ENCODE peak calls at places on chromosomes 6 and 20, in six cellular contexts. J, C, K, Z, D and P are unnamed samples.

GRCh38 chr20:24891546-24892393 is 57.3 kb upstream of the CST7 start:
- DNase-seq in D (no peak), C (no peak), J (no peak), Z (no peak), K (no peak), P (no peak)

GRCh38 chr20:44513871-44514270 is 8.0 kb downstream of the SERINC3 start:
- DNase-seq in K (no peak), Z (no peak), J (no peak), C (no peak), D (no peak), P (no peak)

GRCh38 chr6:108113557-108114519 is 39.3 kb upstream of the OSTM1 start:
- DNase-seq in Z (no peak), J (peak; percentile 74), K (no peak), D (peak; percentile 43), C (peak; percentile 60), P (no peak)

GRCh38 chr6:23245559-23245958 is 676.2 kb downstream of the HDGFL1 start:
- DNase-seq in J (no peak), Z (no peak), K (no peak), C (no peak), D (no peak), P (no peak)

GRCh38 chr6:158474961-158475343 is 84.9 kb upstream of the TMEM181 start:
- DNase-seq in K (no peak), Z (no peak), J (peak; percentile 40), C (no peak), D (no peak), P (no peak)

GRCh38 chr20:62339647-62340062 is 27.5 kb downstream of the LAMA5 start:
- DNase-seq in K (no peak), Z (no peak), C (no peak), J (no peak), D (no peak), P (no peak)

GRCh38 chr6:32190054-32190945 is at the start of gene PBX2:
- DNase-seq in K (peak; percentile 94), Z (peak; percentile 97), J (peak; percentile 53), D (peak; percentile 95), C (peak; percentile 97), P (peak; percentile 93)

GRCh38 chr6:170153436-170154319 is 137.2 kb downstream of the DLL1 start:
- DNase-seq in K (no peak), J (no peak), Z (no peak), D (no peak), C (no peak), P (no peak)

GRCh38 chr6:132780770-132781371 is 17.6 kb downstream of the SLC18B1 start:
- DNase-seq in K (no peak), Z (no peak), J (no peak), D (no peak), C (no peak), P (no peak)

GRCh38 chr6:116265081-116265829 is 11.4 kb upstream of the TSPYL4 start:
- DNase-seq in D (no peak), C (no peak), K (no peak), Z (no peak), J (no peak), P (no peak)

GRCh38 chr20:63885264-63886053 is 9.5 kb upstream of the DNAJC5 start:
- DNase-seq in D (no peak), C (no peak), Z (no peak), K (no peak), J (no peak), P (no peak)

GRCh38 chr20:47677314-47678129 is 107.8 kb downstream of the SULF2 start:
- DNase-seq in Z (peak; percentile 59), J (peak; percentile 59), D (no peak), K (no peak), C (no peak), P (peak; percentile 67)

GRCh38 chr6:111996159-111996558 is 57.7 kb upstream of the CCN6 start:
- DNase-seq in Z (no peak), D (no peak), J (no peak), C (no peak), K (no peak), P (no peak)

GRCh38 chr6:155190667-155191066 is 73.1 kb upstream of the CLDN20 start:
- DNase-seq in Z (no peak), K (no peak), C (no peak), J (no peak), D (no peak), P (no peak)

GRCh38 chr6:10414766-10415592 is at the start of gene TFAP2A:
- DNase-seq in J (peak; percentile 59), K (no peak), C (no peak), D (no peak), Z (no peak), P (no peak)

GRCh38 chr6:132853059-132853458 is 38.7 kb downstream of the RPS12 start:
- DNase-seq in K (no peak), D (no peak), Z (no peak), C (no peak), J (no peak), P (no peak)

GRCh38 chr6:3211681-3212080 is 15.8 kb downstream of the TUBB2B start:
- DNase-seq in C (no peak), D (no peak), K (no peak), J (no peak), Z (no peak), P (no peak)

GRCh38 chr6:115271001-115271400 is 789.7 kb downstream of the FRK start:
- DNase-seq in C (no peak), K (no peak), J (no peak), Z (no peak), D (no peak), P (no peak)

GRCh38 chr6:55827818-55828522 is 47.4 kb downstream of the BMP5 start:
- DNase-seq in K (no peak), Z (no peak), D (no peak), C (no peak), J (no peak), P (no peak)

GRCh38 chr6:98142839-98143238 is 691.5 kb upstream of the POU3F2 start:
- DNase-seq in K (no peak), C (no peak), J (no peak), D (no peak), Z (no peak), P (no peak)

GRCh38 chr20:21739161-21739560 is 33.7 kb downstream of the PAX1 start:
- DNase-seq in D (no peak), C (no peak), J (no peak), Z (no peak), K (no peak), P (no peak)

GRCh38 chr6:143999406-143999805 is 8.7 kb downstream of the PLAGL1 start:
- DNase-seq in Z (no peak), C (no peak), J (no peak), D (peak; percentile 72), K (no peak), P (no peak)

GRCh38 chr20:31256959-31257358 is 505 bp upstream of the DEFB115 start:
- DNase-seq in K (no peak), C (no peak), Z (no peak), D (no peak), J (no peak), P (no peak)

GRCh38 chr20:31257364-31257763 is at the start of gene DEFB115:
- DNase-seq in K (no peak), D (no peak), Z (no peak), C (no peak), J (no peak), P (no peak)

DNA sequence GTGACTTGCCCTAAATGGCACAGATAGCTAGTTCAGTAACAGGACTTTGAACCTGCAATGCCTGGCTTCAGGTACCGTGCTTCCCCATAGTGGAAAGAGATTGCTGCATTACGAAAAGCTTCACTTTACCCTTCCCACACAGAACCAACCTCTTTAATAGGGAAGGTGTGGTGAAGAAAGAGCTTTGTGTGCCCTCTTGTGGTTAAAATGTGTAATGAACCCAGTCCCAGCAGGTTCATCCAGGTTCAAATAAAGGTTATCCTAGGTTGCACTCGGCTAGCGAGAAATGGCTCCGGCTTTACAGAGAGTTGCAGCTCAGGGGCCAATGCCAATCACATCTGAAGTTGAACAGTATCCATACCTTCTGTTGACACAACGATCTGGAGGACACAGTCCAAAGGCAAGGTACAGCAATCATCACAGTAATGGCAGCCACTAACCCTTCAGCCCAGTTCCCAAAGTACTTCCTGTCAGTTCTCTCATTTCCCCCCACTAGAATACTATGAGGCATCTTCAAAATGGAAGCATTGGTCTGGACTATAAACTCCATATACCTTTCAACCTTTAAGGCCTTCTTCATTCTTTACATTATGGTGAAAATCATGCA is 3.0 kb downstream of the DEFB115 start:
- DNase-seq in C (no peak), J (peak; percentile 22), D (no peak), Z (no peak), K (no peak), P (no peak)
- TF ChIP-seq CTCF in C (no peak), J (peak; percentile 25), D (peak; percentile 32), Z (no peak), K (no peak), P (peak; percentile 46)

DNA sequence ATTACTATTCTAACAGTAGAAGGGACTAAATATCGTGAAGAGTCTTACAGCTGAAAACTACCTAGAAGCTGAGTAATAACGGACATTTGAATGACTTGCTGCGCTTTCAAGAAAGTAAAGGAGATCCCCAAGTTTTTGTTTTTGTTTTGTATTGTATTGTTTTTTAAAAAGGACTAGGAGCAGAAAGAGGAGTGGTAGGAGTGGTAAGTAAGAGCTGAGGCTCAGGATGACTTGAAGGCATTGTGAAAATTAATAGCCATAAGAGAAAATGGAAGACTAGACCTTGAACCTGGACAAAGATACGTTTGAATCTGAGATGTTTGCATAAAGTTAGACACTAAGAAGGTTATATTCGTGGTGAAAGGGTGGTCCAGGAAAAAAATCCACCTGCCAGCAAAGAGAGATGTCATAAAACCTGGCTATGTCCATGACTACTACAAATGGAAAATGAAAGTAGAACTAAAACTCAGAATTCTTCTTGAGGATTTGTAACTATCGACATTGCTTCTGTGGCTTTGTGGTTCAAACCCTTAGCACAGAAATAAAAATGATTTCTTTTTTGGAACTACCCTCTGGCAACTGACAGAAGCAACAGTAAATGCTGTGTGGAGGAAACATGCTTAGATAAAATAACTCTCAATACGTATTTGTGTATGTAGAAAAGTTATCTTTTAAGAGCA is 824.8 kb upstream of the FLRT3 start:
- DNase-seq in C (no peak), D (no peak), K (no peak), Z (no peak), J (no peak), P (no peak)
- H3K4me3 ChIP-seq in C (peak overlapping the region; percentile 22), D (no peak overlapping the region), K (no peak overlapping the region), Z (no peak overlapping the region), J (peak overlapping the region; percentile 14), P (peak overlapping the region; percentile 33)

GRCh38 chr6:69185276-69185675 is 550.2 kb downstream of the ADGRB3 start:
- DNase-seq in J (no peak), Z (no peak), D (no peak), C (no peak), K (no peak), P (no peak)

GRCh38 chr6:69179681-69180080 is 544.6 kb downstream of the ADGRB3 start:
- DNase-seq in Z (no peak), K (no peak), C (no peak), J (no peak), D (no peak), P (no peak)

GRCh38 chr6:69180361-69181067 is 545.4 kb downstream of the ADGRB3 start:
- DNase-seq in K (no peak), Z (no peak), D (no peak), J (no peak), C (no peak), P (no peak)

GRCh38 chr6:69181964-69182363 is 546.9 kb downstream of the ADGRB3 start:
- DNase-seq in J (no peak), D (no peak), Z (no peak), C (no peak), K (no peak), P (no peak)
- TF ChIP-seq POLR2A in J (no peak), D (no peak), Z (no peak), C (no peak), K (no peak), P (no peak)

DNA sequence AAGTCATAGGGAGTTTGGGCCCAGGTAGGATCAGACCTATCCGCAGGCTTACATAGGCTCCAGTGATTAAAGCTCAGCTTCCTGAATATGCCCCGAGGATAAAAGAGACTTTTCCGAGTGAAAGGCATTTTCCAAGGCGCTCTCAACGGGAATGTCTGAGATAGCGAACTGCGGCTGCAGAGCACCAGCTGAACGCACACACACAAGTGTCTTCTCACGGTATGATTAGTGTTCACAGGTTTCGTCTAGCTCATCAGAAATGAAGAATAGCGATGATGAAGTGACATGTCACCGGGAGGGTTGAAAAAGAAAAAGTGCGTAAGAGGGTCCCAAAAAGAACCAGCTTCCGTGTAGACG is 639 bp upstream of the CARMIL1 start:
- DNase-seq in D (no peak), J (no peak), Z (no peak), K (no peak), C (no peak), P (no peak)
- TF ChIP-seq CTCF in D (no peak), J (no peak), Z (no peak), K (no peak), C (no peak), P (no peak)